ENCODE peak calls at places on chromosomes 4 and X, in five cellular contexts. T is mesendoderm, X is IMR-90, M is neuronal stem cell, V is H1. L is an unnamed sample.

GRCh38 chr4:79353075-79353474 is 27.2 kb upstream of the NAA11 start:
- DNase-seq in X (no peak), M (no peak), V (no peak), T (no peak), L (no peak)

GRCh38 chr4:15469402-15470148 is at the start of gene CC2D2A:
- DNase-seq in M (peak), X (peak), T (peak), V (no peak), L (peak)

GRCh38 chrX:30973784-30974427 is 84.9 kb upstream of the TAB3 start:
- DNase-seq in V (no peak), T (peak), X (no peak), M (no peak), L (no peak)

GRCh38 chrX:41759817-41760216 is 35.8 kb downstream of the GPR82 start:
- DNase-seq in X (peak), V (no peak), M (no peak), T (peak), L (peak)

GRCh38 chrX:49988128-49988527 is 65.7 kb downstream of the CLCN5 start:
- DNase-seq in V (no peak), X (no peak), M (no peak), T (no peak), L (no peak)

GRCh38 chr4:41391271-41391670 is 134.5 kb downstream of the UCHL1 start:
- DNase-seq in T (no peak), V (no peak), M (no peak), X (no peak), L (no peak)

GRCh38 chr4:55079451-55080173 is 45.8 kb downstream of the KDR start:
- DNase-seq in X (no peak), V (no peak), T (peak), M (no peak), L (no peak)

GRCh38 chr4:14874990-14875389 is 127.3 kb upstream of the CPEB2 start:
- DNase-seq in M (no peak), X (no peak), V (no peak), T (no peak), L (no peak)

GRCh38 chr4:86653237-86653865 is 59.2 kb downstream of the PTPN13 start:
- DNase-seq in V (no peak), M (no peak), T (peak), X (no peak), L (no peak)

GRCh38 chr4:89797117-89797516 is 39.8 kb downstream of the SNCA start:
- DNase-seq in M (no peak), V (no peak), X (peak), T (no peak), L (peak)

GRCh38 chr4:10461091-10461849 is 4.0 kb upstream of the ZNF518B start:
- DNase-seq in X (peak), V (no peak), M (peak), T (peak), L (peak)

GRCh38 chrX:115650916-115651315 is 89.9 kb downstream of the PLS3 start:
- DNase-seq in V (no peak), T (peak), X (peak), M (peak), L (peak)

GRCh38 chrX:18146954-18147353 is 73.7 kb downstream of the BEND2 start:
- DNase-seq in V (no peak), M (peak), X (peak), T (peak), L (no peak)

GRCh38 chrX:137746289-137746688 is 180.4 kb downstream of the ZIC3 start:
- DNase-seq in T (peak), X (no peak), V (no peak), M (no peak), L (no peak)
- H3K4me3 ChIP-seq in T (no peak), X (no peak), V (no peak), M (no peak), L (no peak)

GRCh38 chr4:94571301-94571700 is 119.6 kb downstream of the PDLIM5 start:
- DNase-seq in M (no peak), V (no peak), T (peak), X (no peak), L (no peak)

GRCh38 chr4:94571720-94572119 is 120.0 kb downstream of the PDLIM5 start:
- DNase-seq in X (no peak), T (no peak), V (no peak), M (no peak), L (no peak)

GRCh38 chr4:94567811-94568210 is 116.1 kb downstream of the PDLIM5 start:
- DNase-seq in X (no peak), V (no peak), M (no peak), T (no peak), L (no peak)

GRCh38 chr4:94574050-94574449 is 122.3 kb downstream of the PDLIM5 start:
- DNase-seq in M (no peak), X (no peak), T (no peak), V (no peak), L (no peak)

DNA sequence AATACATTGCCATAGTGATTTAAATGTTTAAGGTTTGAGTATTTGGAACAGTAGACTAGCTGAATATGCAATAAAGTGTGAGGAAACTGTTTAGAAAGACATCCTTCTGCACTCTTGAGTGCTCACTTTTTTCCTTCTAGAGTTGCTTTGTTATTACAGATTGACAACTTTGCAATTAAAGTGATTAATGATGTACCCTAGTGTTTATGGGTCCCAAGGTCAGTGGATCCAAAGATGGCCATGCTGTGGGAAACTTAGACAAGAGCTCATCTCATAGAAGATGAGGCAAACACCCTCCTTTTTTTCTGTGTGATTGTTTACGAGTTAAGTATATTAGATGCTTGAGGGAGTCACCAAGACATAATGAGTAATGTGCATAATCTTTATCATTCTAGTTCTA is 118.8 kb downstream of the PDLIM5 start:
- DNase-seq in M (no peak), V (no peak), X (no peak), T (no peak), L (peak)
- H2BK15ac ChIP-seq in M (no peak), V (no peak), X (no peak), T (no peak), L (no peak)

DNA sequence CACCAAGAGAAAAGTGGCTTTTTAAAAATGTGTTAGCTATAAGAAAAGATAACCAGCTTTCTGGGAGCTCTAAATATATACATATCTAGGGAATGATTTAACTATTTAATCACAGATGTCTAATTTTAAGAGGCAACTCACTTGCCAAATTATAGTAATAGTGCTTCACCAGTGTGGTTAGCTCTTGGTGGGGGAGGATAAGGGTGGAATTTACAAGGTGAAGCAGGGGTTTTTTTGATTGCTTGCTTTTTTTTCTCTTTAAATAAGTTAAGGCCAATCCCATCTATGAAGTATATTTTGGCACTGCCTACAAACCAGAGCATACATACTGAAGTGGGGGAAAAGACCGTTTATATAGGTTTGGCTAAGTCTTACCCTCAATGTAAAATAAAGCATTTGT is 547.8 kb upstream of the DIPK2B start:
- DNase-seq in V (no peak), T (no peak), M (no peak), X (no peak), L (no peak)
- H3K4me3 ChIP-seq in V (no peak), T (no peak), M (no peak), X (no peak), L (no peak)

DNA sequence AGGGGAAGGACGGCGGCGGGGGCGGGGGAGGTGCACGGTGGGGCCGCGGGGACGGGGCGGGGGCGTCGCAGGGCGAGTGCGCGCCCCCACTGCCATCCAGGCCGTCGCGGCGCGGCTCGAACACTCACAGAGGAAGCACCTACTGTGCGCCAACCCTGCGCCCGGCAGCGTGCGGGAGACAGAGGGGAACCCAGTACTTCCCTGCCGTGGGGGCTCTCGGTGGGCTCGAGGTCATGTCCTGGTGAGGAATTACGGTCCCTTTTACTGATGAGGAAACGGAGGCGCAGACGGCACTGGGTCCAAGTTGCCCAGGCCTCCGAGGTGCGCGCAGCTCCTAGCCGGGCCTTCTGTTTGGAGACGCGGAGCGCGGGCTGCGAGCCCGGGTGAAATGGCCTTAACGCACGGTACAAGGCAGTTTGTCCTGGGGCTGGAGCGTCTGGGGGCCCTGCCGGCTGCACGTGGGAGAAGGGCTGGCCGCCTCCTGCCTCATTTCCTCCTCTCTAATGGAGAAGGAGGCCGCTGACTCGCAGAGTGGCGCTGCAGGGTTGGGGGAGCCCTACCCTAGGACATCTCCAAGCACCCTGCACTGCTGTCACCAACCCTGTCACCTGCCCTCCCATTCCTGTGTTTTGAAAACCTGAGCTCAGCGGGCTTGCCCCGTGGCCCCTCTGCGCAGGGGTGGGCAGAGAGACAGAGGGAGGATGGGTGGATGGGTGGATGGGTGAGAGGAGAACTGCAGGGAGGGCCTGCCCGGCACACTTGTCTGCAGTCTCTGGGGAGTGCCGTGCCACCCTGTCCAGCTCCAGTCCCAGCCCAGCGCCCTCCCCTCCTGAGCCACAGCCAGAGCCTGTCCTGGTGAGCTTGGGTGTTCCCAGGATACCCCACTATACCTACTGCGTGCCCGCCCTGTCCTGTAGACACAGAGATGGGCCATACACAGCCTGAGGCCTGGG is 106.0 kb downstream of the ADRA2C start:
- DNase-seq in M (no peak), T (peak), X (no peak), V (no peak), L (no peak)
- H2BK15ac ChIP-seq in M (peak), T (no peak), X (no peak), V (peak), L (no peak)

GRCh38 chr4:25211721-25212120 is 22.1 kb upstream of the PI4K2B start:
- DNase-seq in V (no peak), X (no peak), M (no peak), T (no peak), L (no peak)
- H3K4me3 ChIP-seq in V (no peak), X (no peak), M (no peak), T (no peak), L (no peak)

DNA sequence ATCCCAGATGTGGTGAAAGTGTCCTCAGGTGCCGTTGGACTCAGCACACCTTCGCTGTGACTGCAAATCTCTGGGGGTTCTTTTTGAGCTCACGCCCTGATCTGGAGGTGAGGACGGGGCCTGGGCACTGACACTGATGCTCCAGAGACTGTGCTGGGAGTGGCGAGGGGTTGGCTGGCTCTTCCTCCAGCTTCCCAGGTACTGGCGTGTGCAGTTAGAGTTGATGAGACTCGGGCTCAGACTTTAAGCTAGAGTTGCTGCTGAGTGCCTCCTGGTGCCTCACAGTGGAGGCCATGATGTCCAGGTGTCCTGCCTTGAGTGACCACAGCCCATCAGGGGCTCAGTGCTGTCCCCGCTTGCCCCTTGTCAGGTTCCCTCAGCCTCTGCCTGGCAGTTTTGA is 16.3 kb downstream of the SPON2 start:
- DNase-seq in V (no peak), X (no peak), M (no peak), T (no peak), L (peak)
- H2BK15ac ChIP-seq in V (no peak), X (no peak), M (no peak), T (no peak), L (no peak)

GRCh38 chr4:4228356-4228668 is 1.6 kb upstream of the OTOP1 start:
- DNase-seq in T (no peak), V (no peak), M (no peak), X (no peak), L (no peak)

GRCh38 chr4:4233610-4234009 is 6.9 kb upstream of the OTOP1 start:
- DNase-seq in V (no peak), T (no peak), M (no peak), X (no peak), L (no peak)

GRCh38 chr4:4226606-4227438 is at the start of gene OTOP1:
- DNase-seq in M (no peak), X (no peak), V (no peak), T (no peak), L (no peak)

GRCh38 chr4:4225915-4226605 is 669 bp downstream of the OTOP1 start:
- DNase-seq in X (peak), T (no peak), V (no peak), M (no peak), L (peak)

GRCh38 chr4:4227510-4228355 is 1.0 kb upstream of the OTOP1 start:
- DNase-seq in X (no peak), T (no peak), V (no peak), M (no peak), L (no peak)
- H3K4me3 ChIP-seq in X (no peak), T (no peak), V (no peak), M (no peak), L (no peak)

GRCh38 chr4:91108751-91109150 is 981.6 kb downstream of the CCSER1 start:
- DNase-seq in V (no peak), T (no peak), X (no peak), M (no peak), L (no peak)
- H2BK15ac ChIP-seq in V (no peak), T (no peak), X (no peak), M (no peak), L (no peak)

GRCh38 chrX:47361538-47362511 is 8.6 kb upstream of the ZNF157 start:
- DNase-seq in V (peak), T (peak), M (peak), X (peak), L (peak)
- H3K4me3 ChIP-seq in V (peak), T (peak), M (peak), X (peak), L (peak)

DNA sequence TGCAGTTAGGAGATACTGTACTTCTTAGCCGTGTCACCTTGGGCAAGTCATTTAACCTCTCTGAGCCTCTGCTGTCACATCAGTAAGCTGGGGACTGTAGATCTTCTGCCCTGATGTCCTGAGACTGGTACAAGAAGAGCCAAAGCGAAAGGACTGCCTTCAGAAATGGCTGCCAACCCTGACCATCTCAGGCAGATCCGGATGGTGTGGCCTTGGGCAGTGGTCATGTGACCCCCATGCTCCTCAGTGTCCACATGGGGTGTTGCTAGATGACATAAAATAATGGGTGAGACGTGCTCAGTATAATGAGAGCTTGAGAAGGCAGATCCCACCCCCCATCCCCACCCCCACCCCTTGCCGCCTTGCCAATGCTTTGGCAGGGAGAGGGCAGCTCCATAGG is 60.4 kb upstream of the MTM1 start:
- DNase-seq in M (no peak), T (peak), X (no peak), V (no peak), L (no peak)
- H2BK15ac ChIP-seq in M (no peak), T (no peak), X (no peak), V (no peak), L (no peak)